ENCODE peak calls at places on chromosomes 12 and 14, in eight cellular contexts. C, K, V, T, S, N, M and R are unnamed samples.
A peak's percentile ranks its signal among the peaks of the same experiment; 100 is the strongest.

GRCh38 chr14:23604675-23605170 is 26.1 kb upstream of the JPH4 start:
- DNase-seq in C (no peak), K (no peak), T (no peak), S (no peak), M (no peak), N (no peak), V (no peak), R (no peak)

GRCh38 chr12:64627781-64628180 is 17.5 kb downstream of the RASSF3 start:
- DNase-seq in N (no peak), T (no peak), M (peak; percentile 34), V (no peak), K (no peak), S (no peak), C (no peak), R (peak; percentile 13)

GRCh38 chr14:96086032-96086431 is 46.9 kb downstream of the C14orf132 start:
- DNase-seq in C (no peak), T (no peak), V (no peak), K (no peak), N (no peak), S (no peak), M (no peak), R (peak; percentile 42)

GRCh38 chr12:570237-570925 is 92.9 kb downstream of the NINJ2 start:
- DNase-seq in V (no peak), S (peak; percentile 88), N (no peak), M (peak; percentile 72), T (peak; percentile 80), K (peak; percentile 75), C (peak; percentile 84), R (peak; percentile 98)

GRCh38 chr12:102757154-102757873 is 159.7 kb downstream of the PAH start:
- DNase-seq in M (no peak), K (peak; percentile 52), N (no peak), T (peak; percentile 75), S (peak; percentile 67), V (no peak), C (no peak), R (no peak)

GRCh38 chr14:38384746-38385145 is 128.9 kb upstream of the CLEC14A start:
- DNase-seq in V (no peak), N (no peak), K (no peak), M (no peak), T (no peak), C (no peak), S (no peak), R (no peak)

GRCh38 chr14:65100905-65101541 is 1.3 kb downstream of the MAX start:
- DNase-seq in K (no peak), S (no peak), T (no peak), N (no peak), M (peak; percentile 44), C (no peak), V (no peak), R (no peak)

GRCh38 chr12:11576104-11576503 is 73.4 kb upstream of the ETV6 start:
- DNase-seq in T (no peak), V (no peak), M (peak; percentile 26), K (no peak), S (no peak), N (no peak), C (no peak), R (peak; percentile 22)

GRCh38 chr14:64762044-64763034 is 58.1 kb downstream of the PLEKHG3 start:
- DNase-seq in K (peak; percentile 86), M (peak; percentile 89), T (peak; percentile 96), C (no peak), V (peak; percentile 93), S (peak; percentile 94), N (no peak), R (peak; percentile 91)

GRCh38 chr12:27133022-27133590 is 50.7 kb upstream of the C12orf71 start:
- DNase-seq in K (no peak), S (no peak), C (no peak), M (no peak), N (no peak), T (no peak), V (no peak), R (no peak)

GRCh38 chr12:26158078-26158764 is 33.4 kb upstream of the BHLHE41 start:
- DNase-seq in V (no peak), M (no peak), T (no peak), N (no peak), K (no peak), C (no peak), S (no peak), R (peak; percentile 19)

GRCh38 chr12:50042693-50043092 is 14.7 kb upstream of the ASIC1 start:
- DNase-seq in C (no peak), K (no peak), N (no peak), M (no peak), S (no peak), T (no peak), V (no peak), R (no peak)

GRCh38 chr12:122886851-122887816 is 8.8 kb downstream of the VPS37B start:
- DNase-seq in T (no peak), M (peak; percentile 71), N (no peak), S (no peak), C (no peak), V (peak; percentile 91), K (no peak), R (peak; percentile 85)
- TF ChIP-seq POLR2A in T (no peak), M (no peak), N (no peak), S (no peak), C (no peak), V (peak; percentile 49), K (no peak), R (no peak)

GRCh38 chr14:68783408-68784297 is 9.2 kb downstream of the ZFP36L1 start:
- DNase-seq in C (peak; percentile 49), M (no peak), N (no peak), K (peak; percentile 12), T (no peak), V (no peak), S (peak; percentile 11), R (peak; percentile 74)
- TF ChIP-seq POLR2A in C (no peak), M (no peak), N (no peak), K (no peak), T (no peak), V (no peak), S (no peak), R (no peak)

GRCh38 chr14:103385994-103386491 is 828 bp downstream of the MARK3 start:
- DNase-seq in V (peak; percentile 68), T (no peak), M (peak; percentile 44), S (peak; percentile 32), N (no peak), C (peak; percentile 70), K (peak; percentile 42), R (no peak)
- TF ChIP-seq POLR2A in V (no peak), T (no peak), M (no peak), S (no peak), N (no peak), C (no peak), K (no peak), R (no peak)

DNA sequence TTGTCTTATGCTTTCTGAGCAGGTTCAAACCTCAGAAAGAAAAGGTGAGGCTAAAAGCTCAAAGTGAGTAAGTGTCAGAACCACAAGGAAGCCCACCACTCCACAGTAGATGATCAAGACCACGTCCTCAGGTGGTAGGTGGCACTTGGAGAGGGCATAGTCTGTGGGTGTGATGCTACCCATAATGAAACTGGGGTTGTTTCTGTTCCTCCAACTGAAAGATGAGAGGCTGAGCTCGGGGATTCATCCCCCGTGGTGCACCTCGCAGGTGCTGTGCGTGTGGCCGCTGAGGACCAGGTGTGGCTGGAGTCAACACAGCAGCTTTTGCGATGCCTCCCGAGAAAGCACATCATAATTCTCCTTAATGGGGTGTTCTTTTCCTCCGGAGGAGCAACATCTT is 285.7 kb downstream of the TTC8 start:
- DNase-seq in C (no peak), N (no peak), T (no peak), V (no peak), S (no peak), K (no peak), M (no peak), R (no peak)
- TF ChIP-seq POLR2A in C (no peak), N (no peak), T (no peak), V (no peak), S (no peak), K (no peak), M (no peak), R (no peak)

GRCh38 chr14:73937012-73937411 is 12.9 kb downstream of the FAM161B start:
- DNase-seq in V (no peak), C (no peak), T (no peak), S (no peak), M (no peak), N (no peak), K (no peak), R (no peak)
- TF ChIP-seq POLR2A in V (no peak), C (no peak), T (no peak), S (no peak), M (no peak), N (no peak), K (no peak), R (no peak)